ENCODE peak calls at places on chromosomes 13 and 19, in four cellular contexts. G is posterior cingulate gyrus; Q is fibroblast of pulmonary artery; C is stimulated activated CD8-positive, alpha-beta memory T cell treated with anti-CD3 and anti-CD28 coated beads, Interleukin-7, amount 100 ng/mL, for 24 hours. N is an unnamed sample.
A peak's percentile ranks its signal among the peaks of the same experiment; 100 is the strongest.

GRCh38 chr19:49870309-49870901 is 3.0 kb upstream of the PNKP start:
- DNase-seq in G (no peak), Q (no peak), C (no peak), N (no peak)

GRCh38 chr13:64332048-64332447 is 2898.1 kb downstream of the PCDH9 start:
- DNase-seq in G (no peak), Q (no peak), C (no peak), N (no peak)

GRCh38 chr19:48591021-48591420 is 15.5 kb upstream of the SPACA4 start:
- DNase-seq in G (no peak), Q (peak; percentile 30), C (no peak), N (no peak)

GRCh38 chr19:30312582-30313352 is 59.4 kb upstream of the ZNF536 start:
- DNase-seq in G (no peak), Q (no peak), C (no peak), N (no peak)

GRCh38 chr13:69796256-69796655 is 311.4 kb upstream of the ATXN8OS start:
- DNase-seq in G (no peak), Q (no peak), C (no peak), N (no peak)

GRCh38 chr19:42088471-42089190 is 12.7 kb downstream of the ZNF574 start:
- DNase-seq in G (no peak), Q (peak; percentile 65), C (no peak), N (no peak)

GRCh38 chr13:48078251-48078656 is 16.6 kb downstream of the MED4 start:
- DNase-seq in G (no peak), Q (peak; percentile 19), C (no peak), N (no peak)

GRCh38 chr19:46979770-46980105 is 39.9 kb upstream of the NPAS1 start:
- DNase-seq in G (no peak), Q (no peak), C (no peak), N (no peak)

GRCh38 chr19:1264801-1265610 is 4.1 kb upstream of the CIRBP start:
- DNase-seq in G (no peak), Q (peak; percentile 85), C (no peak), N (no peak)

GRCh38 chr19:31263317-31263716 is 85.9 kb downstream of the TSHZ3 start:
- DNase-seq in G (no peak), Q (no peak), C (no peak), N (no peak)

GRCh38 chr13:26457212-26457611 is 100.3 kb upstream of the WASF3 start:
- DNase-seq in G (no peak), Q (no peak), C (no peak), N (no peak)

GRCh38 chr19:16403151-16403977 is 68.4 kb downstream of the EPS15L1 start:
- DNase-seq in G (no peak), Q (no peak), C (no peak), N (no peak)

GRCh38 chr19:49677901-49678674 is 1.0 kb downstream of the PRMT1 start:
- DNase-seq in G (no peak), Q (peak; percentile 71), C (peak; percentile 62), N (peak; percentile 93)

GRCh38 chr13:35716186-35716585 is 239.7 kb upstream of the MAB21L1 start:
- DNase-seq in G (no peak), Q (peak; percentile 35), C (no peak), N (no peak)

GRCh38 chr19:55253842-55254624 is 4.8 kb downstream of the PPP6R1 start:
- DNase-seq in G (no peak), Q (no peak), C (peak; percentile 27), N (no peak)

GRCh38 chr13:30895773-30896172 is 10.3 kb upstream of the MEDAG start:
- DNase-seq in G (no peak), Q (peak; percentile 97), C (no peak), N (no peak)

GRCh38 chr19:42246143-42246868 is 3.9 kb upstream of the GSK3A start:
- DNase-seq in G (peak; percentile 86), Q (peak; percentile 80), C (no peak), N (no peak)

GRCh38 chr19:7294571-7295212 is 478 bp upstream of the INSR start:
- DNase-seq in G (peak; percentile 53), Q (peak; percentile 50), C (no peak), N (peak; percentile 32)

GRCh38 chr13:32229443-32229842 is 85.7 kb downstream of the ZAR1L start:
- DNase-seq in G (no peak), Q (no peak), C (no peak), N (no peak)

GRCh38 chr13:45575146-45575829 is 40.3 kb downstream of the ERICH6B start:
- DNase-seq in G (no peak), Q (no peak), C (no peak), N (no peak)

N was measured in neural crest cell.